ENCODE peak calls at places on chromosomes 1 and 21, in seven cellular contexts. K is HEK293T, L is COLO829, H is T-helper 1 cell, W is GM13976, C is epithelial cell of esophagus, J is heart right ventricle. Z is an unnamed sample.

GRCh38 chr1:87154351-87154750 is 174.3 kb upstream of the LMO4 start:
- DNase-seq in J (no peak), C (no peak), K (no peak), H (no peak), W (no peak), L (peak; percentile 41), Z (no peak)

GRCh38 chr1:71559880-71560279 is 479.0 kb upstream of the ZRANB2 start:
- DNase-seq in J (no peak), K (no peak), W (no peak), H (no peak), C (no peak), L (no peak), Z (no peak)

GRCh38 chr1:32266926-32267645 is 16.0 kb downstream of the LCK start:
- DNase-seq in L (no peak), K (no peak), J (no peak), C (no peak), H (no peak), W (no peak), Z (no peak)

GRCh38 chr1:6621429-6622391 is 3.0 kb upstream of the THAP3 start:
- DNase-seq in J (no peak), L (no peak), K (no peak), C (no peak), H (no peak), W (no peak), Z (no peak)

GRCh38 chr1:68954841-68955240 is 458.0 kb upstream of the DEPDC1 start:
- DNase-seq in K (peak; percentile 14), C (peak; percentile 10), L (no peak), W (no peak), J (no peak), H (no peak), Z (no peak)

GRCh38 chr1:203559523-203559922 is 65.6 kb downstream of the OPTC start:
- DNase-seq in H (no peak), W (no peak), K (no peak), C (peak; percentile 74), L (no peak), J (no peak), Z (no peak)

GRCh38 chr21:39269620-39270019 is 43.8 kb downstream of the BRWD1 start:
- DNase-seq in J (no peak), C (no peak), L (no peak), H (no peak), K (no peak), W (no peak), Z (no peak)

GRCh38 chr1:235326719-235327558 is 1.0 kb downstream of the ARID4B start:
- DNase-seq in W (peak; percentile 60), J (peak; percentile 33), K (peak; percentile 46), H (peak; percentile 50), C (peak; percentile 56), L (no peak), Z (peak; percentile 79)

GRCh38 chr1:29762635-29763034 is 526.3 kb downstream of the PTPRU start:
- DNase-seq in J (no peak), L (no peak), C (no peak), K (no peak), W (no peak), H (no peak), Z (no peak)

GRCh38 chr1:234968470-234968869 is 160.2 kb downstream of the TOMM20 start:
- DNase-seq in K (no peak), L (no peak), W (no peak), C (no peak), H (no peak), J (no peak), Z (no peak)

GRCh38 chr1:67988066-67988465 is 62.4 kb downstream of the DIRAS3 start:
- DNase-seq in K (no peak), W (no peak), H (no peak), L (no peak), J (no peak), C (no peak), Z (no peak)

GRCh38 chr1:210332719-210333398 is 4.2 kb downstream of the HHAT start:
- DNase-seq in K (no peak), L (no peak), C (peak; percentile 81), J (no peak), W (peak; percentile 36), H (peak; percentile 7), Z (peak; percentile 50)